ENCODE peak calls at places on chromosomes 11 and 22, in five cellular contexts. M, V, W, D and F are unnamed samples.

GRCh38 chr11:74417379-74417804 is 19.2 kb upstream of the PGM2L1 start:
- DNase-seq in M (peak), W (no peak), V (no peak), D (no peak), F (peak)

GRCh38 chr11:68741536-68741935 is 9.8 kb downstream of the TESMIN start:
- DNase-seq in D (no peak), M (peak), V (no peak), W (no peak), F (no peak)

GRCh38 chr11:45097721-45098493 is 48.5 kb upstream of the PRDM11 start:
- DNase-seq in M (peak), D (peak), W (no peak), V (peak), F (no peak)

GRCh38 chr11:68796779-68797178 is 44.9 kb downstream of the CPT1A start:
- DNase-seq in M (no peak), V (no peak), W (no peak), D (no peak), F (no peak)

GRCh38 chr11:69982675-69983570 is 95.2 kb upstream of the ANO1 start:
- DNase-seq in D (no peak), W (no peak), M (no peak), V (no peak), F (no peak)

GRCh38 chr22:24026733-24027132 is 15.6 kb downstream of the CABIN1 start:
- DNase-seq in W (no peak), D (no peak), V (no peak), M (no peak), F (no peak)

GRCh38 chr11:112481893-112482292 is 221.2 kb upstream of the PLET1 start:
- DNase-seq in M (no peak), W (no peak), D (no peak), V (no peak), F (no peak)

GRCh38 chr11:7648264-7648663 is 25.0 kb downstream of the CYB5R2 start:
- DNase-seq in V (no peak), M (no peak), W (no peak), D (no peak), F (no peak)

GRCh38 chr11:3825473-3826154 is 15.1 kb downstream of the RHOG start:
- DNase-seq in V (no peak), W (no peak), M (no peak), D (no peak), F (no peak)

GRCh38 chr11:101407324-101407723 is 176.5 kb downstream of the TRPC6 start:
- DNase-seq in V (no peak), D (peak), W (no peak), M (peak), F (no peak)

GRCh38 chr22:26685601-26686000 is 28.2 kb downstream of the MIAT start:
- DNase-seq in D (no peak), V (no peak), W (no peak), M (no peak), F (no peak)

GRCh38 chr11:75773595-75774353 is 5.2 kb downstream of the DGAT2 start:
- DNase-seq in V (no peak), W (no peak), M (no peak), D (peak), F (no peak)

GRCh38 chr11:62974848-62975522 is 9.8 kb downstream of the SLC22A6 start:
- DNase-seq in D (peak), V (peak), W (no peak), M (no peak), F (peak)

GRCh38 chr11:20162824-20163777 is 2.8 kb upstream of the DBX1 start:
- DNase-seq in V (peak), D (no peak), M (peak), W (no peak), F (no peak)

GRCh38 chr11:15929371-15929801 is 427.0 kb downstream of the SOX6 start:
- DNase-seq in M (no peak), W (no peak), D (no peak), V (no peak), F (no peak)

GRCh38 chr22:25545677-25546076 is 18.8 kb upstream of the GRK3 start:
- DNase-seq in V (no peak), D (no peak), W (no peak), M (no peak), F (no peak)

GRCh38 chr11:128291043-128291442 is 296.3 kb downstream of the ETS1 start:
- DNase-seq in V (no peak), W (no peak), M (no peak), D (no peak), F (no peak)

GRCh38 chr11:22792497-22792896 is 37.1 kb downstream of the SVIP start:
- DNase-seq in D (no peak), V (peak), W (no peak), M (peak), F (no peak)

GRCh38 chr11:18705651-18706281 is 7.2 kb downstream of the TMEM86A start:
- DNase-seq in V (peak), D (peak), M (no peak), W (no peak), F (no peak)

GRCh38 chr11:72015511-72016061 is 16.9 kb downstream of the IL18BP start:
- DNase-seq in V (no peak), M (no peak), D (no peak), W (no peak), F (no peak)

GRCh38 chr11:102534261-102534872 is 3.8 kb upstream of the MMP7 start:
- DNase-seq in W (no peak), V (no peak), M (no peak), D (no peak), F (no peak)

GRCh38 chr22:22552630-22553029 is 6.4 kb downstream of the PRAME start:
- DNase-seq in D (no peak), V (no peak), W (no peak), M (no peak), F (no peak)

GRCh38 chr22:43260818-43261217 is 73.9 kb upstream of the TTLL12 start:
- DNase-seq in D (no peak), W (no peak), M (no peak), V (no peak), F (no peak)

GRCh38 chr11:65791719-65792213 is 4.9 kb downstream of the OVOL1 start:
- DNase-seq in W (no peak), V (no peak), D (peak), M (no peak), F (peak)

GRCh38 chr11:63837027-63837688 is 1.8 kb upstream of the MARK2 start:
- DNase-seq in D (peak), M (peak), V (peak), W (no peak), F (peak)

GRCh38 chr11:134498326-134499139 is 86.5 kb upstream of the B3GAT1 start:
- DNase-seq in W (no peak), M (no peak), V (no peak), D (no peak), F (no peak)

GRCh38 chr11:31355817-31356216 is 13.7 kb downstream of the DCDC1 start:
- DNase-seq in V (peak), M (no peak), W (no peak), D (no peak), F (no peak)

GRCh38 chr11:44622721-44623258 is 57.3 kb downstream of the CD82 start:
- DNase-seq in M (no peak), D (no peak), V (no peak), W (no peak), F (no peak)

GRCh38 chr11:5992604-5993251 is 5.9 kb upstream of the OR52L1 start:
- DNase-seq in W (no peak), M (peak), D (no peak), V (peak), F (no peak)

GRCh38 chr11:130068546-130068985 is 1.1 kb upstream of the APLP2 start:
- DNase-seq in V (no peak), W (no peak), D (no peak), M (no peak), F (no peak)

GRCh38 chr11:130070109-130070828 is 575 bp downstream of the APLP2 start:
- DNase-seq in W (no peak), M (no peak), V (peak), D (peak), F (no peak)

GRCh38 chr11:130070829-130071205 is 1.1 kb downstream of the APLP2 start:
- DNase-seq in D (peak), M (peak), V (no peak), W (no peak), F (no peak)

GRCh38 chr11:130069684-130070108 is at the start of gene APLP2:
- DNase-seq in V (peak), M (peak), W (peak), D (peak), F (peak)

DNA sequence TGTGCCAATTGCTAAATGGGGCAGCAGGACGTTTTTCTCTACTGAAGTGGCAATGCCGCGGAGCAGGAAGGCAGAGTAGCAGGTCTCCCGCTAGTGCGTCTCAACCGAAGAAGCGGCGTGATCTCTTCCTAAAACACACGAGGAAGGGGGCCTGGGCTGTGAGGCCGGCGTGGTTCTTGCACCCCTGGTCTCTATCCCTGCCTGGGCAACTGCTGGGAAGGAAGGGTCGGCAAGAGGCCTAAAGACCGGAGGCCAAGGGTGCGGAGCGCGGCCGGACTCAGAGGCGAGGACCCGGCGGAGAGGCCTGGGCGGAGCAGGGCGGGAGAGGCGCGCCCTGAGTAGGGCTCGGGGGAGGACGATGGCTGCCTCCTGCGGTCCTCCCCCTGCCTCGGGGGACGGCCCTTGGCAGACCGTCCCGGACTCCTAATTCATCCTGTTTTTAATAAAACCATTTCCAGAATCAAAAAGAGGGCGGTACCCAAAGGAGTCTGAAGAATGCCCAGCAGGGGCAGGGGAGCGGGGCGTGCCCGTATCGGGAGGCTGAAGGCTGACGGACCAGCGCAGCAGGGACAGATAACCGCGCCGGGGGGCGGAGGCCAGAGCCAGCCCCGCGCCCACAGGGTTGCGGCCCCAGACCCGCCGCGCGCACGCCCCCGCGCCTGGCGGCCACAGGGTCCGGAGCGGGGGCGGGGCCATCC is 559 bp upstream of the APLP2 start:
- DNase-seq in V (peak), M (peak), W (peak), D (peak), F (peak)
- TF ChIP-seq CTCF in V (no peak), M (peak), W (no peak), D (peak), F (no peak)

DNA sequence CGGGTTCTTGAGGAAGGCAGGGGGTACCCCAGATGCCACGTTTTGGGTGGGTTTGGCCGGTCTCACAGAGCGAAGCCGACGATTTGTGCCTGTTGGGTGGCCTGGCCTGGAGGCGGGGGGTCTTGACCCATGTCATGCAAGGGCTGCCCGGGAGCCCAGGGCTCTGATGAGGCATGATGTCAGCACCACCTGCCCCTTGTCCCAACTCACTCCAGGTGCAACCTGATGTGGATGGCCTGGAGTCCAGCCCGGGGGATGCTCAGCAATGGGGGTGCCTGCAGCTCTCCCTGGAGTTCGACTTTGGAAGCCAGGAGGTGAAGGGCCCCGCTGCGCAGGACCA is 851 bp downstream of the SYT8 start:
- DNase-seq in V (no peak), M (no peak), W (no peak), D (no peak), F (no peak)
- H3K4me3 ChIP-seq in V (no peak), M (no peak), W (no peak), D (no peak), F (no peak)

GRCh38 chr11:115301029-115301428 is 203.2 kb downstream of the CADM1 start:
- DNase-seq in M (no peak), W (no peak), D (no peak), V (no peak), F (no peak)

GRCh38 chr11:115303304-115303703 is 200.9 kb downstream of the CADM1 start:
- DNase-seq in D (no peak), W (no peak), V (no peak), M (no peak), F (no peak)

GRCh38 chr11:115303929-115304328 is 200.3 kb downstream of the CADM1 start:
- DNase-seq in D (no peak), M (no peak), W (no peak), V (no peak), F (no peak)

GRCh38 chr11:115297330-115297729 is 206.9 kb downstream of the CADM1 start:
- DNase-seq in W (no peak), M (no peak), V (no peak), D (no peak), F (no peak)

GRCh38 chr11:115298613-115299012 is 205.6 kb downstream of the CADM1 start:
- DNase-seq in D (no peak), M (no peak), W (no peak), V (no peak), F (no peak)
- TF ChIP-seq CTCF in D (no peak), M (no peak), W (no peak), V (no peak), F (no peak)

GRCh38 chr11:67268036-67268683 is 1.9 kb downstream of the GRK2 start:
- DNase-seq in V (no peak), W (no peak), M (no peak), D (peak), F (no peak)
- H3K4me3 ChIP-seq in V (no peak), W (peak), M (peak), D (peak), F (peak)

GRCh38 chr11:119532551-119532950 is 109.6 kb upstream of the THY1 start:
- DNase-seq in M (no peak), V (no peak), W (no peak), D (no peak), F (no peak)

GRCh38 chr11:119531091-119531490 is 108.1 kb upstream of the THY1 start:
- DNase-seq in V (no peak), M (no peak), D (no peak), W (no peak), F (no peak)

GRCh38 chr11:119530503-119530902 is 107.5 kb upstream of the THY1 start:
- DNase-seq in W (no peak), M (no peak), D (no peak), V (no peak), F (no peak)

GRCh38 chr11:119529936-119530335 is 107.0 kb upstream of the THY1 start:
- DNase-seq in V (no peak), M (no peak), D (no peak), W (no peak), F (no peak)

DNA sequence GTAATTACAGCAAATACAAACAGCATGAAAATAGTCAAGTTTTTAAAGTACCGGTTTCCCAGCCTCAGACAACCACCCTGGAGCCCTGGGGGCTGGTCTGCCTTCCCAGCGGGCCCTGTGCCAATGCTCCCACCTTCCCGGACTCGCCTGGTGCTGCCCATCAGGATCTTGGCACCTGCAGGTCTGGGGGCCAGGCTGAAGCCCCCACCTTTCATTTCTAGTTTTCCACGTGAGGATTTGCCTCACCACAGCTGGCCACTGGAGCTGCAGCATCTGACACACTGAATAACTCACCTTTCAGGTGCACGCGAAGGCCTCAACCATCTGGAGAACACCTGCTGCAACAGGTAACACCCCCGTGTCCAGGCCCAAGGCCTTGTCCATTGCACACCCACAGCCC is 108.7 kb upstream of the THY1 start:
- DNase-seq in M (no peak), V (no peak), D (no peak), W (no peak), F (no peak)
- TF ChIP-seq CTCF in M (no peak), V (no peak), D (no peak), W (no peak), F (no peak)